ENCODE peak calls at places on chromosome 21, in five cellular contexts. H is H54, N is K562, D is GM12891, P is tibial nerve. S is an unnamed sample.
A peak's percentile ranks its signal among the peaks of the same experiment; 100 is the strongest.

GRCh38 chr21:46559291-46559983 is 45.4 kb downstream of the S100B start:
- DNase-seq in H (no peak), N (no peak), D (no peak), P (no peak), S (no peak)

GRCh38 chr21:28229811-28230210 is 762.9 kb downstream of the LTN1 start:
- DNase-seq in H (no peak), N (no peak), D (no peak), P (no peak), S (no peak)

GRCh38 chr21:45613881-45614280 is 29.6 kb upstream of the PCBP3 start:
- DNase-seq in H (no peak), N (no peak), D (no peak), P (no peak), S (no peak)

GRCh38 chr21:25790122-25790951 is 55.6 kb downstream of the GABPA start:
- DNase-seq in H (peak; percentile 15), N (peak; percentile 22), D (no peak), P (peak; percentile 5), S (no peak)

GRCh38 chr21:16587141-16587570 is 857.4 kb downstream of the USP25 start:
- DNase-seq in H (peak; percentile 26), N (no peak), D (no peak), P (peak; percentile 54), S (no peak)

GRCh38 chr21:26095131-26095530 is 75.4 kb downstream of the APP start:
- DNase-seq in H (no peak), N (no peak), D (no peak), P (no peak), S (no peak)

GRCh38 chr21:41411449-41412089 is 14.5 kb upstream of the MX1 start:
- DNase-seq in H (no peak), N (no peak), D (no peak), P (no peak), S (no peak)

GRCh38 chr21:45861156-45861870 is 120.3 kb upstream of the COL6A1 start:
- DNase-seq in H (no peak), N (no peak), D (no peak), P (no peak), S (no peak)

GRCh38 chr21:29849735-29850176 is 90.0 kb downstream of the GRIK1 start:
- DNase-seq in H (peak; percentile 20), N (peak; percentile 74), D (peak; percentile 17), P (peak; percentile 46), S (peak; percentile 5)

GRCh38 chr21:42299324-42300044 is 15.7 kb downstream of the TFF3 start:
- DNase-seq in H (peak; percentile 22), N (no peak), D (no peak), P (no peak), S (no peak)

GRCh38 chr21:44520326-44521300 is 19.4 kb downstream of the KRTAP10-1 start:
- DNase-seq in H (no peak), N (no peak), D (no peak), P (no peak), S (no peak)

GRCh38 chr21:39373634-39374033 is 24.7 kb upstream of the HMGN1 start:
- DNase-seq in H (no peak), N (no peak), D (no peak), P (no peak), S (no peak)

DNA sequence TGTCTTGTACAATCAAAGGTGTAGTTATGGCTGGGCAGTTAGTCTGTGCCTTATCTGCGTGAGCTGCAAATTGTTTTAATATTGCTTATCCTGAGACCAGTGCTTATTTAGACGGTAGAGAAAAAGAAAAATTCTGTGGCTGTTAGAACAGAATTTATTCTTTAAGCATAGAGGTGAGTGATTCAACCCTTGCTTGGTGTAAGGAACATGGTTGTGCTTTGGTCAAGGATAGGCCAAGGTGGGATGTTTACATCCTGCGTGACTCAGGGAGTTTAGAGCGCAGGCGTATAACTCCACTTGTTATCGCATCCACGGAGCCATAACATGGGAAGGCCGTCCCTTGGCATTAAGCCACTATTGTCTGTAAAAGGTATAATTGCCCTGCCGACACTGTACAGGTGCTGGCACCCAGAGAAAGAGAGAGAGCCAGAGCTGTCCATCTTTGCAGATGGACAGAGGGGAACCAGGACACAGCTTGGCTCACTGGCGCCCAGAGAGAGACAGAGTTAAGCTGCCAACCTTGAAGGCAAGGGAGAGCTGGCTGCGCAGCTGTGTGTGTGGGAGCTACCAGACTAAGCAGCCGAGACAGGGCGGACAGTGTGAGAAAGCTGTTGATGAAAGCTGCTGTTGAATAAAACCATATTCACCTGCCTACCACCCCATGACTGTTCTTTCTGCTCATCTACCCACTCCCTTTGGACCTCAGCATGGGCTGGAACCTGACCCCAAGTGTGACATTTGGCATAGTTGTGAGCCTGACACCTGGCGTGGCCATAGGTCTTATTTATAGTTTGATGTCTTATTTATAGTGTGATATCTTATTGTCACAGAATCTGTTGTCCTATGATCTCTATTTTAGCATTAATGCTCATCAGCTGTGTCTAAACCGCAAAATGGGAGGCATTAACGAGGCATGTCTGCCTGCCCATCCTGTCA is 200.5 kb downstream of the DYRK1A start:
- DNase-seq in H (no peak), N (no peak), D (no peak), P (no peak), S (no peak)
- TF ChIP-seq POLR2A in H (no peak), N (no peak), D (no peak), P (no peak), S (no peak)

GRCh38 chr21:33230518-33231324 is 983 bp downstream of the IFNAR2 start:
- DNase-seq in H (peak; percentile 63), N (peak; percentile 67), D (peak; percentile 37), P (no peak), S (no peak)
- TF ChIP-seq POLR2A in H (no peak), N (no peak), D (peak; percentile 34), P (no peak), S (peak; percentile 58)

GRCh38 chr21:36429672-36430546 is 44.7 kb downstream of the CHAF1B start:
- DNase-seq in H (peak; percentile 98), N (peak; percentile 97), D (peak; percentile 74), P (peak; percentile 71), S (peak; percentile 74)
- TF ChIP-seq POLR2A in H (peak; percentile 86), N (no peak), D (no peak), P (peak; percentile 7), S (peak; percentile 64)

DNA sequence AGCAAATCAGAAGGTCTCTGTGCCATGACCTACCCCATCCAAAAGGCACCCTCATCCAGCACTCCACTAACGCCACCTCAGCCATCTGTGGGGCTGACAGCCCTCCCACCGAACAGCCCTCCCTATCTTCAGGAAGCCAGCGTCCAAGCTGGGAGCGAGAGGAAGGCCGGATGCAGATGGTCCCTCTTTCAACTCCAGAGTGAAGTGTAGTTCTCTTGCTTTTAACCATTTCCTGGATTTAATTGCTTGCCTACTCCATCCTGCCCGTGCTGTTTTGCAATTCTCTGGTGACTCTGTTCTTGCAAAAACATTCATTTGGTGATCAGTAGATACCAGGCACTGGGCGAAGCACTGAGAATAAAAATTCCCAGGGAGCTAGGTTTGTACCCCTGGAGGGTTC is 8.2 kb upstream of the DYRK1A start:
- DNase-seq in H (no peak), N (no peak), D (no peak), P (no peak), S (no peak)
- TF ChIP-seq POLR2A in H (no peak), N (no peak), D (no peak), P (no peak), S (no peak)